ENCODE peak calls at places on chromosomes 1 and 21, in six cellular contexts. T is neural crest cell, C is dorsolateral prefrontal cortex, U is H7, N is Right ventricle myocardium inferior, K is PC-9. Q is an unnamed sample.

GRCh38 chr1:225422033-225422605 is 5.7 kb downstream of the LBR start:
- DNase-seq in C (no peak), T (no peak), K (no peak), U (no peak), N (no peak), Q (no peak)

GRCh38 chr21:42614811-42615342 is 38.5 kb upstream of the PDE9A start:
- DNase-seq in K (peak; percentile 38), U (peak; percentile 74), C (no peak), N (no peak), T (no peak), Q (peak; percentile 72)

GRCh38 chr21:40760811-40761210 is 86.1 kb downstream of the DSCAM start:
- DNase-seq in U (no peak), T (no peak), K (no peak), C (no peak), N (no peak), Q (no peak)

GRCh38 chr1:113042336-113043143 is 30.5 kb upstream of the LRIG2 start:
- DNase-seq in N (peak; percentile 79), K (peak; percentile 74), T (peak; percentile 68), U (peak; percentile 80), C (peak; percentile 63), Q (peak; percentile 96)

GRCh38 chr1:26224606-26225005 is 9.4 kb upstream of the CEP85 start:
- DNase-seq in K (no peak), U (peak; percentile 51), T (no peak), C (no peak), N (no peak), Q (no peak)

GRCh38 chr21:25283720-25284119 is 323.6 kb downstream of the MRPL39 start:
- DNase-seq in U (peak; percentile 1), C (no peak), N (no peak), T (no peak), K (no peak), Q (no peak)

GRCh38 chr1:160161965-160162705 is 10.7 kb downstream of the ATP1A4 start:
- DNase-seq in T (peak; percentile 29), U (peak; percentile 73), N (no peak), C (no peak), K (no peak), Q (peak; percentile 83)

GRCh38 chr1:56301791-56302190 is 277.6 kb downstream of the PLPP3 start:
- DNase-seq in K (no peak), T (no peak), N (no peak), U (no peak), C (no peak), Q (no peak)

GRCh38 chr1:100539836-100540536 is 2.0 kb downstream of the GPR88 start:
- DNase-seq in T (peak; percentile 22), U (no peak), N (peak; percentile 73), K (no peak), C (no peak), Q (peak; percentile 62)

GRCh38 chr1:33365560-33365997 is 44.7 kb upstream of the A3GALT2 start:
- DNase-seq in U (no peak), C (peak; percentile 70), K (peak; percentile 59), T (no peak), N (no peak), Q (peak; percentile 84)

GRCh38 chr1:243409284-243409683 is 153.4 kb downstream of the SDCCAG8 start:
- DNase-seq in K (no peak), C (no peak), T (no peak), U (no peak), N (no peak), Q (no peak)

GRCh38 chr1:166789286-166789685 is 50.0 kb upstream of the POGK start:
- DNase-seq in T (no peak), K (no peak), C (no peak), U (no peak), N (no peak), Q (no peak)

GRCh38 chr1:41515131-41515678 is 30.7 kb upstream of the EDN2 start:
- DNase-seq in T (no peak), U (peak; percentile 79), C (no peak), N (peak; percentile 23), K (peak; percentile 98), Q (peak; percentile 79)

GRCh38 chr1:99697570-99697969 is 51.7 kb downstream of the PALMD start:
- DNase-seq in K (no peak), C (no peak), T (no peak), N (no peak), U (no peak), Q (no peak)

GRCh38 chr1:156623946-156624813 is 5.0 kb downstream of the HAPLN2 start:
- DNase-seq in U (peak; percentile 90), T (peak; percentile 65), N (no peak), K (peak; percentile 35), C (peak; percentile 58), Q (peak; percentile 91)

GRCh38 chr1:240998024-240998423 is 359.0 kb downstream of the RGS7 start:
- DNase-seq in K (no peak), N (no peak), T (no peak), C (no peak), U (no peak), Q (no peak)

GRCh38 chr1:36890776-36891175 is 143.5 kb downstream of the GRIK3 start:
- DNase-seq in C (no peak), U (no peak), T (no peak), N (no peak), K (no peak), Q (peak; percentile 53)

GRCh38 chr1:21319447-21320407 is 29.5 kb upstream of the ECE1 start:
- DNase-seq in U (peak; percentile 69), C (no peak), K (no peak), N (peak; percentile 63), T (no peak), Q (peak; percentile 55)

GRCh38 chr1:36222481-36223372 is 1.5 kb upstream of the THRAP3 start:
- DNase-seq in U (no peak), K (no peak), T (no peak), N (no peak), C (no peak), Q (no peak)

GRCh38 chr1:150065184-150065871 is 2.2 kb upstream of the VPS45 start:
- DNase-seq in K (no peak), T (no peak), U (no peak), C (no peak), N (no peak), Q (no peak)

GRCh38 chr1:245197121-245197520 is 42.3 kb downstream of the KIF26B start:
- DNase-seq in U (no peak), K (no peak), T (no peak), N (no peak), C (no peak), Q (no peak)

GRCh38 chr1:228336308-228337030 is 70.2 kb downstream of the TRIM11 start:
- DNase-seq in U (no peak), T (no peak), K (no peak), C (peak; percentile 53), N (peak; percentile 53), Q (peak; percentile 56)

GRCh38 chr1:19153169-19153568 is 56.9 kb downstream of the UBR4 start:
- DNase-seq in C (no peak), K (no peak), N (no peak), T (no peak), U (no peak), Q (no peak)

GRCh38 chr21:45990741-45991605 is 9.4 kb downstream of the COL6A1 start:
- DNase-seq in U (peak; percentile 62), N (peak; percentile 67), T (no peak), C (peak; percentile 1), K (no peak), Q (peak; percentile 49)

GRCh38 chr1:30322859-30323257 is 400.5 kb downstream of the MATN1 start:
- DNase-seq in U (peak; percentile 83), T (no peak), K (no peak), C (no peak), N (no peak), Q (peak; percentile 63)

GRCh38 chr1:75087278-75087677 is 46.9 kb upstream of the LHX8 start:
- DNase-seq in T (no peak), C (no peak), U (no peak), K (no peak), N (no peak), Q (no peak)

Q was measured in islet precursor cell.